ENCODE peak calls at places on chromosomes 13 and 19, in seven cellular contexts. One of them, this sample, is unnamed.

GRCh38 chr19:44677019-44677809 is 5.9 kb downstream of the CEACAM19 start:
- DNase-seq in hypothalamus: no peak
- DNase-seq in stimulated activated CD8-positive, alpha-beta memory T cell treated with anti-CD3 and anti-CD28 coated beads, Interleukin-2, amount 100 ng/mL, for 48 hours: no peak
- DNase-seq in HCEC 1CT: peak; percentile 38
- DNase-seq in suprapubic skin: no peak
- DNase-seq in NCI-H1092 treated with DMSO at 0.1 percent for 48 hours: no peak
- DNase-seq in body of pancreas: no peak
- DNase-seq in this sample: no peak

GRCh38 chr13:43136940-43137574 is 113.7 kb downstream of the DNAJC15 start:
- DNase-seq in hypothalamus: no peak
- DNase-seq in stimulated activated CD8-positive, alpha-beta memory T cell treated with anti-CD3 and anti-CD28 coated beads, Interleukin-2, amount 100 ng/mL, for 48 hours: no peak
- DNase-seq in HCEC 1CT: no peak
- DNase-seq in suprapubic skin: no peak
- DNase-seq in NCI-H1092 treated with DMSO at 0.1 percent for 48 hours: peak; percentile 15
- DNase-seq in body of pancreas: no peak
- DNase-seq in this sample: no peak

GRCh38 chr13:39037410-39037879 is 444 bp downstream of the PROSER1 start:
- DNase-seq in hypothalamus: no peak
- DNase-seq in stimulated activated CD8-positive, alpha-beta memory T cell treated with anti-CD3 and anti-CD28 coated beads, Interleukin-2, amount 100 ng/mL, for 48 hours: no peak
- DNase-seq in HCEC 1CT: no peak
- DNase-seq in suprapubic skin: no peak
- DNase-seq in NCI-H1092 treated with DMSO at 0.1 percent for 48 hours: peak; percentile 66
- DNase-seq in body of pancreas: no peak
- DNase-seq in this sample: no peak

GRCh38 chr19:10333758-10334339 is 520 bp upstream of the RAVER1 start:
- DNase-seq in hypothalamus: no peak
- DNase-seq in stimulated activated CD8-positive, alpha-beta memory T cell treated with anti-CD3 and anti-CD28 coated beads, Interleukin-2, amount 100 ng/mL, for 48 hours: no peak
- DNase-seq in HCEC 1CT: no peak
- DNase-seq in suprapubic skin: no peak
- DNase-seq in NCI-H1092 treated with DMSO at 0.1 percent for 48 hours: no peak
- DNase-seq in body of pancreas: peak; percentile 26
- DNase-seq in this sample: no peak

GRCh38 chr13:52615817-52616216 is 26.4 kb upstream of the HNRNPA1L2 start:
- DNase-seq in hypothalamus: no peak
- DNase-seq in stimulated activated CD8-positive, alpha-beta memory T cell treated with anti-CD3 and anti-CD28 coated beads, Interleukin-2, amount 100 ng/mL, for 48 hours: no peak
- DNase-seq in HCEC 1CT: no peak
- DNase-seq in suprapubic skin: no peak
- DNase-seq in NCI-H1092 treated with DMSO at 0.1 percent for 48 hours: no peak
- DNase-seq in body of pancreas: no peak
- DNase-seq in this sample: no peak

GRCh38 chr13:92297971-92298942 is 899.8 kb downstream of the GPC5 start:
- DNase-seq in hypothalamus: no peak
- DNase-seq in stimulated activated CD8-positive, alpha-beta memory T cell treated with anti-CD3 and anti-CD28 coated beads, Interleukin-2, amount 100 ng/mL, for 48 hours: no peak
- DNase-seq in HCEC 1CT: no peak
- DNase-seq in suprapubic skin: no peak
- DNase-seq in NCI-H1092 treated with DMSO at 0.1 percent for 48 hours: no peak
- DNase-seq in body of pancreas: no peak
- DNase-seq in this sample: no peak

GRCh38 chr19:44890366-44891015 is 563 bp upstream of the TOMM40 start:
- DNase-seq in hypothalamus: peak; percentile 99
- DNase-seq in stimulated activated CD8-positive, alpha-beta memory T cell treated with anti-CD3 and anti-CD28 coated beads, Interleukin-2, amount 100 ng/mL, for 48 hours: no peak
- DNase-seq in HCEC 1CT: peak; percentile 100
- DNase-seq in suprapubic skin: peak; percentile 100
- DNase-seq in NCI-H1092 treated with DMSO at 0.1 percent for 48 hours: peak; percentile 100
- DNase-seq in body of pancreas: no peak
- DNase-seq in this sample: peak; percentile 100

GRCh38 chr19:5156231-5156986 is 184.2 kb downstream of the PTPRS start:
- DNase-seq in hypothalamus: no peak
- DNase-seq in stimulated activated CD8-positive, alpha-beta memory T cell treated with anti-CD3 and anti-CD28 coated beads, Interleukin-2, amount 100 ng/mL, for 48 hours: no peak
- DNase-seq in HCEC 1CT: no peak
- DNase-seq in suprapubic skin: peak; percentile 74
- DNase-seq in NCI-H1092 treated with DMSO at 0.1 percent for 48 hours: no peak
- DNase-seq in body of pancreas: no peak
- DNase-seq in this sample: no peak

GRCh38 chr19:2528543-2529173 is 52.7 kb downstream of the GADD45B start:
- DNase-seq in hypothalamus: no peak
- DNase-seq in stimulated activated CD8-positive, alpha-beta memory T cell treated with anti-CD3 and anti-CD28 coated beads, Interleukin-2, amount 100 ng/mL, for 48 hours: no peak
- DNase-seq in HCEC 1CT: no peak
- DNase-seq in suprapubic skin: no peak
- DNase-seq in NCI-H1092 treated with DMSO at 0.1 percent for 48 hours: no peak
- DNase-seq in body of pancreas: no peak
- DNase-seq in this sample: no peak

GRCh38 chr13:113816925-113817859 is 46.7 kb downstream of the GAS6 start:
- DNase-seq in hypothalamus: no peak
- DNase-seq in stimulated activated CD8-positive, alpha-beta memory T cell treated with anti-CD3 and anti-CD28 coated beads, Interleukin-2, amount 100 ng/mL, for 48 hours: peak; percentile 75
- DNase-seq in HCEC 1CT: peak; percentile 81
- DNase-seq in suprapubic skin: peak; percentile 96
- DNase-seq in NCI-H1092 treated with DMSO at 0.1 percent for 48 hours: peak; percentile 88
- DNase-seq in body of pancreas: peak; percentile 96
- DNase-seq in this sample: peak; percentile 93

GRCh38 chr19:33667141-33667540 is 45.4 kb downstream of the CHST8 start:
- DNase-seq in hypothalamus: no peak
- DNase-seq in stimulated activated CD8-positive, alpha-beta memory T cell treated with anti-CD3 and anti-CD28 coated beads, Interleukin-2, amount 100 ng/mL, for 48 hours: no peak
- DNase-seq in HCEC 1CT: no peak
- DNase-seq in suprapubic skin: no peak
- DNase-seq in NCI-H1092 treated with DMSO at 0.1 percent for 48 hours: no peak
- DNase-seq in body of pancreas: no peak
- DNase-seq in this sample: no peak

GRCh38 chr19:49676690-49677231 is 310 bp upstream of the PRMT1 start:
- DNase-seq in hypothalamus: peak; percentile 99
- DNase-seq in stimulated activated CD8-positive, alpha-beta memory T cell treated with anti-CD3 and anti-CD28 coated beads, Interleukin-2, amount 100 ng/mL, for 48 hours: peak; percentile 95
- DNase-seq in HCEC 1CT: peak; percentile 100
- DNase-seq in suprapubic skin: peak; percentile 100
- DNase-seq in NCI-H1092 treated with DMSO at 0.1 percent for 48 hours: peak; percentile 98
- DNase-seq in body of pancreas: peak; percentile 100
- DNase-seq in this sample: peak; percentile 96

GRCh38 chr19:919157-920050 is 2.3 kb downstream of the KISS1R start:
- DNase-seq in hypothalamus: no peak
- DNase-seq in stimulated activated CD8-positive, alpha-beta memory T cell treated with anti-CD3 and anti-CD28 coated beads, Interleukin-2, amount 100 ng/mL, for 48 hours: no peak
- DNase-seq in HCEC 1CT: no peak
- DNase-seq in suprapubic skin: no peak
- DNase-seq in NCI-H1092 treated with DMSO at 0.1 percent for 48 hours: peak; percentile 39
- DNase-seq in body of pancreas: no peak
- DNase-seq in this sample: peak; percentile 52

GRCh38 chr19:46898731-46899130 is 37.9 kb downstream of the ARHGAP35 start:
- DNase-seq in hypothalamus: no peak
- DNase-seq in stimulated activated CD8-positive, alpha-beta memory T cell treated with anti-CD3 and anti-CD28 coated beads, Interleukin-2, amount 100 ng/mL, for 48 hours: no peak
- DNase-seq in HCEC 1CT: no peak
- DNase-seq in suprapubic skin: no peak
- DNase-seq in NCI-H1092 treated with DMSO at 0.1 percent for 48 hours: no peak
- DNase-seq in body of pancreas: no peak
- DNase-seq in this sample: no peak

This sample was measured in CD8-positive, alpha-beta T cell.